ENCODE peak calls at places on chromosomes 6 and 20, in five cellular contexts. S, R, L, A and E are unnamed samples.

GRCh38 chr6:29641430-29642213 is 8.6 kb upstream of the GABBR1 start:
- DNase-seq in S (no peak), R (no peak), L (no peak), A (no peak), E (no peak)

GRCh38 chr6:64330694-64331309 is 695.2 kb downstream of the PHF3 start:
- DNase-seq in S (peak), R (peak), L (no peak), A (peak), E (peak)

GRCh38 chr6:168956884-168957730 is 296.5 kb downstream of the THBS2 start:
- DNase-seq in S (peak), R (peak), L (peak), A (peak), E (peak)

GRCh38 chr6:98836025-98836961 is 1.9 kb downstream of the POU3F2 start:
- DNase-seq in S (no peak), R (no peak), L (no peak), A (no peak), E (no peak)

GRCh38 chr6:157867155-157867559 is 44.1 kb downstream of the SNX9 start:
- DNase-seq in S (no peak), R (no peak), L (peak), A (no peak), E (no peak)

GRCh38 chr20:45293041-45294002 is 13.3 kb upstream of the RBPJL start:
- DNase-seq in S (peak), R (peak), L (peak), A (peak), E (peak)

GRCh38 chr6:48817714-48818113 is 645.3 kb downstream of the MMUT start:
- DNase-seq in S (no peak), R (no peak), L (peak), A (no peak), E (no peak)

GRCh38 chr6:134434019-134434949 is 116.4 kb upstream of the SGK1 start:
- DNase-seq in S (no peak), R (no peak), L (no peak), A (no peak), E (no peak)

GRCh38 chr6:7147051-7147671 is 39.4 kb downstream of the RREB1 start:
- DNase-seq in S (no peak), R (no peak), L (no peak), A (no peak), E (no peak)

GRCh38 chr6:153059757-153060156 is 57.2 kb upstream of the MTRF1L start:
- DNase-seq in S (no peak), R (no peak), L (no peak), A (peak), E (no peak)

GRCh38 chr6:1997702-1998101 is 247.7 kb downstream of the GMDS start:
- DNase-seq in S (no peak), R (no peak), L (no peak), A (no peak), E (no peak)

GRCh38 chr20:37071481-37071911 is 24.3 kb downstream of the RBL1 start:
- DNase-seq in S (peak), R (no peak), L (no peak), A (no peak), E (no peak)

GRCh38 chr6:135097172-135097571 is 42.5 kb upstream of the HBS1L start:
- DNase-seq in S (no peak), R (no peak), L (no peak), A (no peak), E (no peak)

GRCh38 chr20:49149281-49150045 is 38.7 kb downstream of the STAU1 start:
- DNase-seq in S (no peak), R (no peak), L (no peak), A (no peak), E (no peak)

GRCh38 chr6:77340331-77340730 is 123.0 kb downstream of the HTR1B start:
- DNase-seq in S (no peak), R (no peak), L (no peak), A (no peak), E (no peak)

GRCh38 chr6:26045046-26045938 is 41.9 kb upstream of the HFE start:
- DNase-seq in S (peak), R (no peak), L (peak), A (peak), E (no peak)

GRCh38 chr20:44734938-44735337 is 10.7 kb upstream of the KCNK15 start:
- DNase-seq in S (no peak), R (no peak), L (peak), A (peak), E (no peak)

GRCh38 chr6:86355271-86355670 is 582.1 kb upstream of the HTR1E start:
- DNase-seq in S (no peak), R (no peak), L (no peak), A (no peak), E (no peak)

GRCh38 chr6:24778878-24779277 is 4.1 kb downstream of the GMNN start:
- DNase-seq in S (no peak), R (no peak), L (no peak), A (no peak), E (no peak)

GRCh38 chr20:39045676-39046075 is 83.5 kb downstream of the DHX35 start:
- DNase-seq in S (no peak), R (no peak), L (no peak), A (no peak), E (no peak)

GRCh38 chr20:57281900-57282299 is 15.5 kb upstream of the BMP7 start:
- DNase-seq in S (no peak), R (no peak), L (no peak), A (no peak), E (no peak)

GRCh38 chr6:1572892-1573291 is 36.8 kb upstream of the FOXC1 start:
- DNase-seq in S (no peak), R (no peak), L (peak), A (no peak), E (no peak)